ENCODE peak calls at places on chromosomes 2 and 18, in eight cellular contexts. J is neural crest cell, K is MCF 10A, B is Calu3, I is ovary, L is AG04450, N is endodermal cell, R is astrocyte of the spinal cord. H is an unnamed sample.
A peak's percentile ranks its signal among the peaks of the same experiment; 100 is the strongest.

GRCh38 chr2:164793531-164793930 is 48.1 kb downstream of the COBLL1 start:
- DNase-seq in J (no peak), K (no peak), B (no peak), I (no peak), L (no peak), N (no peak), R (no peak), H (no peak)

GRCh38 chr2:56741601-56742102 is 557.9 kb downstream of the CCDC85A start:
- DNase-seq in J (no peak), K (peak; percentile 95), B (peak; percentile 64), I (peak; percentile 26), L (no peak), N (peak; percentile 61), R (peak; percentile 95), H (peak; percentile 16)

GRCh38 chr2:12257476-12257875 is 459.3 kb upstream of the TRIB2 start:
- DNase-seq in J (no peak), K (no peak), B (no peak), I (no peak), L (no peak), N (no peak), R (no peak), H (no peak)

GRCh38 chr2:127514076-127514475 is 12.2 kb downstream of the IWS1 start:
- DNase-seq in J (no peak), K (no peak), B (no peak), I (no peak), L (no peak), N (no peak), R (no peak), H (no peak)

GRCh38 chr2:181810823-181811695 is 80.5 kb upstream of the ITPRID2 start:
- DNase-seq in J (no peak), K (peak; percentile 97), B (peak; percentile 67), I (no peak), L (peak; percentile 54), N (peak; percentile 62), R (peak; percentile 96), H (peak; percentile 79)

GRCh38 chr2:36670881-36671595 is 25.5 kb upstream of the VIT start:
- DNase-seq in J (no peak), K (no peak), B (no peak), I (no peak), L (no peak), N (no peak), R (peak; percentile 60), H (no peak)

GRCh38 chr18:74652392-74652988 is 54.8 kb downstream of the ZNF407 start:
- DNase-seq in J (no peak), K (peak; percentile 54), B (peak; percentile 10), I (no peak), L (peak; percentile 32), N (no peak), R (peak; percentile 63), H (no peak)

GRCh38 chr2:953975-954686 is 3.5 kb downstream of the SNTG2 start:
- DNase-seq in J (no peak), K (peak; percentile 1), B (no peak), I (no peak), L (no peak), N (peak; percentile 33), R (peak; percentile 24), H (no peak)

GRCh38 chr2:178804791-178805190 is 2.4 kb downstream of the TTN start:
- DNase-seq in J (no peak), K (peak; percentile 34), B (no peak), I (no peak), L (no peak), N (no peak), R (no peak), H (peak; percentile 12)

GRCh38 chr2:163800889-163801498 is 65.2 kb upstream of the FIGN start:
- DNase-seq in J (peak; percentile 2), K (no peak), B (no peak), I (no peak), L (peak; percentile 8), N (peak; percentile 56), R (peak; percentile 66), H (no peak)

GRCh38 chr2:24886114-24886501 is 33.9 kb downstream of the ADCY3 start:
- DNase-seq in J (no peak), K (no peak), B (no peak), I (no peak), L (no peak), N (no peak), R (no peak), H (no peak)

GRCh38 chr18:76425299-76426101 is 69.5 kb downstream of the ZNF516 start:
- DNase-seq in J (no peak), K (no peak), B (no peak), I (no peak), L (no peak), N (peak; percentile 65), R (no peak), H (no peak)

GRCh38 chr2:218570850-218571249 is 2.2 kb downstream of the CNOT9 start:
- DNase-seq in J (no peak), K (no peak), B (no peak), I (no peak), L (no peak), N (no peak), R (peak; percentile 47), H (no peak)

GRCh38 chr2:27680571-27680970 is 16.9 kb downstream of the SLC4A1AP start:
- DNase-seq in J (no peak), K (no peak), B (no peak), I (no peak), L (no peak), N (no peak), R (no peak), H (no peak)

GRCh38 chr2:218368621-218369153 is 12.0 kb downstream of the CATIP start:
- DNase-seq in J (no peak), K (no peak), B (no peak), I (peak; percentile 65), L (no peak), N (peak; percentile 77), R (no peak), H (no peak)

GRCh38 chr2:241265506-241265905 is 50.0 kb downstream of the HDLBP start:
- DNase-seq in J (no peak), K (no peak), B (no peak), I (no peak), L (no peak), N (no peak), R (no peak), H (no peak)

GRCh38 chr18:75456277-75456676 is 28.8 kb upstream of the SMIM21 start:
- DNase-seq in J (peak; percentile 25), K (no peak), B (no peak), I (peak; percentile 36), L (no peak), N (no peak), R (peak; percentile 12), H (no peak)

GRCh38 chr18:12766986-12767433 is 64.2 kb downstream of the PSMG2 start:
- DNase-seq in J (peak; percentile 6), K (no peak), B (no peak), I (no peak), L (no peak), N (peak; percentile 94), R (no peak), H (no peak)
- TF ChIP-seq CTCF in J (peak; percentile 43), K (no peak), B (peak; percentile 18), I (no peak), L (no peak), N (peak; percentile 81), R (peak; percentile 1), H (no peak)

DNA sequence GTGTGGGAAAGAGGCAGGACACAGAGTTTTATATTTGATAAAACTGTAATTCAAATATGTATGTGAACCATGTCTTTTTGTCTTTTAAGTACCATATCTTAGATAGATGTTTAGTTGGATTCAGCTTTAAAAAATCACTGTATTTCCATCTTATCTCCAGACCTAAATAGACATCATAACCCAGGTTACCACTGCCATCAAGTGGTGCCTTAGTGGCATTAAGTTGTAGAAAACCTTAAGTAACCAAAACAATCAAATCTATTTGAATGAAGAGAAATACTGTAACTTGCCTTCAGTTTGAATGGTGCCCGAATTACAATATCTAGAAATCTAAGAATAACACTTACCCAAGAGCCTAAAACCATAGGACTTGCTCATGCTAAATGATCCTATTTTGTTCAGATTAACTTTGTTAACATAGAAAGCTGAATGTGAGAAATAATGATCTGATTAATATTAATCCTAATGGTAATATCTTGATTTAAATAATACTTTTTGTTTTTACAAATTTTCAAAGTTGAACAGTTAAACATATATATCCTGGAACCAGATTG is 92.5 kb upstream of the MAP2 start:
- DNase-seq in J (no peak), K (peak; percentile 45), B (peak; percentile 14), I (no peak), L (no peak), N (peak; percentile 37), R (peak; percentile 62), H (peak; percentile 29)
- TF ChIP-seq CTCF in J (peak; percentile 70), K (peak; percentile 37), B (peak; percentile 41), I (no peak), L (no peak), N (peak; percentile 82), R (peak; percentile 50), H (peak; percentile 71)

GRCh38 chr2:55419236-55419513 is 481 bp downstream of the CCDC88A start:
- DNase-seq in J (no peak), K (peak; percentile 60), B (peak; percentile 22), I (no peak), L (no peak), N (no peak), R (peak; percentile 44), H (no peak)

GRCh38 chr2:55420901-55421300 is 1.2 kb upstream of the CCDC88A start:
- DNase-seq in J (no peak), K (no peak), B (no peak), I (no peak), L (no peak), N (no peak), R (no peak), H (no peak)

GRCh38 chr2:55418512-55419235 is 982 bp downstream of the CCDC88A start:
- DNase-seq in J (no peak), K (peak; percentile 36), B (no peak), I (no peak), L (no peak), N (peak; percentile 56), R (peak; percentile 27), H (no peak)

GRCh38 chr2:55420244-55420713 is 623 bp upstream of the CCDC88A start:
- DNase-seq in J (no peak), K (no peak), B (no peak), I (no peak), L (no peak), N (no peak), R (no peak), H (no peak)

DNA sequence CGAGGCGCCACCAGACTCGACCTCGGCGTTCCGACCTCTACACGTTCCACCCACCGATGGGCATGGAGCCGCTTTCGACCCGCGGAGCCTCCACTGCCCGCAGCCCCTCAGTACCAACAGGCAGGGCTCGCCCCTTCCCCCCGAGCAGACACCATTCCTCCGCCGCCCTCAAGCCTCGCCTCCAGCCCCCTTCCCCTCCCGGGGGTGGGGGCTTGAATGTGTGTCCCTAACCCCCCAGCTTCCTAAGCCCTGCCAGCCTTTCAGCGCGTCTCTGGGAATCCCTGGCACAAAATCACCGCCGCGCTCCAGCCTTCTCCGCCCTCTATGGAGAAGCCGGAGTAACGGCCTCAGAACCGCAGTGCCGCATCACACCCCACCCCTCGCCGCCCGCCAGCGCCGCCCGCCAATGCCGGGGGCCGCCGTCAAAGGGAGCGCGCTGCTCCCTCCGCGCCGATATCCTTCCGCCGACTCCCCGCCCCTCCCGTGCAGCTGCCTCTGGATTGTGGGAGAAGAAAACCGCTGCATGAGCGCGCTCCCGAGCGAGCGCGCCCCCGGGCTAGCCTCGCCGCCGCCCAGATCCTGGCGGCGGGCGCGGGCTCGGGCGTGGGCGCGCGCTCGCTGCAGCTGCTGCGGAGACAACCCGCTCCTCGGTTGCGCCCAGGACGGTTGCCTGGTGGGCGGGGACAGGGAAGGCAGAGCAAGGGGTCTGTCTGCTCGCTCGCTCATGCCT is at the start of gene CCDC88A:
- DNase-seq in J (peak; percentile 99), K (peak; percentile 95), B (peak; percentile 98), I (peak; percentile 99), L (peak; percentile 96), N (peak; percentile 99), R (peak; percentile 99), H (peak; percentile 46)
- TF ChIP-seq CTCF in J (peak; percentile 30), K (no peak), B (no peak), I (peak; percentile 51), L (peak; percentile 41), N (peak; percentile 47), R (peak; percentile 24), H (peak; percentile 28)

GRCh38 chr2:2682700-2683342 is 351.7 kb upstream of the MYT1L start:
- DNase-seq in J (no peak), K (no peak), B (no peak), I (no peak), L (no peak), N (no peak), R (no peak), H (no peak)
- TF ChIP-seq CTCF in J (no peak), K (no peak), B (no peak), I (no peak), L (no peak), N (peak; percentile 56), R (no peak), H (no peak)